ENCODE peak calls at places on chromosomes 2 and 18, in nine cellular contexts. V is coronary artery, E is bronchial epithelial cell, I is endothelial cell, H is RWPE1, J is tibial nerve, Y is fibroblast of villous mesenchyme, T is neural crest cell, S is cardiac fibroblast. Z is an unnamed sample.

GRCh38 chr2:183248866-183249567 is 124.8 kb downstream of the NUP35 start:
- DNase-seq in I (no peak), J (no peak), V (no peak), S (peak; percentile 67), H (peak; percentile 55), E (peak; percentile 70), Y (peak; percentile 27), T (no peak), Z (no peak)

GRCh38 chr2:237464757-237465391 is 22.2 kb upstream of the MLPH start:
- DNase-seq in H (no peak), I (no peak), E (no peak), J (no peak), Y (no peak), V (no peak), T (no peak), S (peak; percentile 53), Z (no peak)

GRCh38 chr2:46179037-46179621 is 118.1 kb upstream of the EPAS1 start:
- DNase-seq in J (peak; percentile 42), T (no peak), H (no peak), Y (peak; percentile 99), V (peak; percentile 84), S (peak; percentile 99), I (no peak), E (peak; percentile 66), Z (peak; percentile 12)

GRCh38 chr2:127537644-127538043 is 2.2 kb downstream of the MYO7B start:
- DNase-seq in J (no peak), Y (no peak), H (no peak), E (no peak), S (no peak), V (no peak), I (no peak), T (no peak), Z (no peak)

GRCh38 chr2:152200562-152201465 is 25.3 kb upstream of the STAM2 start:
- DNase-seq in J (peak; percentile 37), T (no peak), S (peak; percentile 98), V (peak; percentile 88), H (peak; percentile 94), Y (peak; percentile 97), I (no peak), E (peak; percentile 100), Z (peak; percentile 85)

GRCh38 chr18:36449451-36449850 is 151.9 kb downstream of the FHOD3 start:
- DNase-seq in E (no peak), J (no peak), V (no peak), T (no peak), S (no peak), Y (no peak), H (no peak), I (no peak), Z (no peak)

GRCh38 chr2:160703648-160704585 is 210.3 kb upstream of the RBMS1 start:
- DNase-seq in I (no peak), E (no peak), J (no peak), V (no peak), T (peak; percentile 44), Y (no peak), S (no peak), H (no peak), Z (no peak)

GRCh38 chr2:218017211-218018053 is 14.6 kb upstream of the TNS1 start:
- DNase-seq in S (no peak), V (no peak), T (no peak), J (no peak), I (no peak), H (no peak), E (no peak), Y (no peak), Z (peak; percentile 77)

GRCh38 chr2:28164280-28164801 is 228.3 kb upstream of the FOSL2 start:
- DNase-seq in S (peak; percentile 34), H (no peak), J (no peak), E (no peak), Y (peak; percentile 96), T (no peak), I (no peak), V (no peak), Z (no peak)

GRCh38 chr2:23497063-23497462 is 112.1 kb downstream of the KLHL29 start:
- DNase-seq in I (no peak), V (no peak), E (peak; percentile 78), Y (peak; percentile 12), S (peak; percentile 41), J (no peak), H (no peak), T (no peak), Z (no peak)

GRCh38 chr2:25251032-25251460 is 82.7 kb upstream of the POMC start:
- DNase-seq in T (no peak), S (no peak), J (no peak), I (no peak), H (no peak), E (peak; percentile 6), V (no peak), Y (no peak), Z (no peak)

GRCh38 chr18:79617521-79618500 is 61.8 kb upstream of the CTDP1 start:
- DNase-seq in V (no peak), I (peak; percentile 9), H (no peak), E (no peak), T (no peak), Y (no peak), S (no peak), J (no peak), Z (peak; percentile 68)

GRCh38 chr2:241894056-241894641 is 24.6 kb downstream of the RTP5 start:
- DNase-seq in J (peak; percentile 12), I (no peak), H (peak; percentile 75), T (no peak), E (peak; percentile 77), Y (no peak), S (no peak), V (peak; percentile 62), Z (peak; percentile 93)

GRCh38 chr2:45119855-45120254 is 110.6 kb upstream of the SIX2 start:
- DNase-seq in H (peak; percentile 62), S (peak; percentile 79), E (peak; percentile 96), T (no peak), Y (peak; percentile 76), J (no peak), I (no peak), V (no peak), Z (no peak)

GRCh38 chr2:202541137-202541536 is 93.6 kb upstream of the FAM117B start:
- DNase-seq in Y (no peak), T (no peak), E (no peak), H (no peak), S (no peak), V (no peak), I (no peak), J (no peak), Z (no peak)

GRCh38 chr2:127015106-127015910 is 91.6 kb downstream of the BIN1 start:
- DNase-seq in Y (no peak), J (no peak), I (no peak), S (peak; percentile 58), T (no peak), V (no peak), E (peak; percentile 31), H (no peak), Z (no peak)

DNA sequence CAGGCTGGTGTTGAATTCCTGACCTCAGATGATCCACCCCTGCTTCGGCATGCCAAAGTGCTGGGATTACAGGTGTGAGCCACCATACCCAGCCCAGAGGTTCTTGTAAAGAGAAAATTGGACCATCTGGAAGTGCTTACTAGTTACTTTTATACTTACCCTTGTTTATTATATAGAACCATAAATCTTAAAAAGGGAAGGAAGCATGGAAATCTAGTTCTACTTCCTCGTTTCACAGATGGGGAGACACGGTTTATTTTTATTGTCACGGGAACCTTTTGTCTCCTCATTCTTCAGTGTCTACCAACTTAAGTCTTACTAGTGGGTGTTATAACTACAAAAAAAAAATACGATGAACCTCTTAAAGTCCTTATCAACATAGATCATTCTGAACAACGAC is 45.8 kb upstream of the PDK1 start:
- DNase-seq in S (no peak), T (no peak), J (no peak), I (no peak), V (no peak), H (no peak), E (no peak), Y (no peak), Z (no peak)
- TF ChIP-seq CTCF in S (no peak), T (no peak), J (no peak), I (no peak), V (no peak), H (no peak), E (no peak), Y (no peak), Z (no peak)

GRCh38 chr2:173963323-173963816 is 1.8 kb downstream of the SP3 start:
- DNase-seq in S (peak; percentile 81), V (peak; percentile 81), Y (peak; percentile 81), H (peak; percentile 44), J (no peak), E (peak; percentile 67), T (peak; percentile 46), I (peak; percentile 60), Z (no peak)
- TF ChIP-seq CTCF in S (peak; percentile 32), V (no peak), Y (peak; percentile 41), H (no peak), J (peak; percentile 56), E (no peak), T (peak; percentile 65), I (peak; percentile 44), Z (peak; percentile 15)

GRCh38 chr2:143841935-143842334 is 678.0 kb downstream of the ZEB2 start:
- DNase-seq in V (no peak), J (no peak), E (no peak), I (no peak), S (peak; percentile 36), Y (peak; percentile 30), T (no peak), H (no peak), Z (no peak)
- TF ChIP-seq CTCF in V (no peak), J (no peak), E (no peak), I (no peak), S (no peak), Y (peak; percentile 20), T (peak; percentile 15), H (no peak), Z (no peak)

GRCh38 chr2:70548233-70548632 is 5.4 kb downstream of the TGFA start:
- DNase-seq in T (no peak), I (no peak), E (no peak), H (no peak), Y (no peak), V (no peak), J (no peak), S (no peak), Z (no peak)

GRCh38 chr2:70549064-70549710 is 4.4 kb downstream of the TGFA start:
- DNase-seq in H (no peak), V (no peak), T (no peak), S (no peak), Y (no peak), J (no peak), E (no peak), I (no peak), Z (no peak)

GRCh38 chr2:70552501-70553333 is 909 bp downstream of the TGFA start:
- DNase-seq in T (no peak), V (no peak), H (no peak), I (peak; percentile 34), J (no peak), E (peak; percentile 52), S (no peak), Y (no peak), Z (no peak)

GRCh38 chr2:70551156-70551555 is 2.5 kb downstream of the TGFA start:
- DNase-seq in J (no peak), Y (no peak), I (no peak), H (no peak), T (no peak), S (no peak), V (no peak), E (no peak), Z (no peak)

DNA sequence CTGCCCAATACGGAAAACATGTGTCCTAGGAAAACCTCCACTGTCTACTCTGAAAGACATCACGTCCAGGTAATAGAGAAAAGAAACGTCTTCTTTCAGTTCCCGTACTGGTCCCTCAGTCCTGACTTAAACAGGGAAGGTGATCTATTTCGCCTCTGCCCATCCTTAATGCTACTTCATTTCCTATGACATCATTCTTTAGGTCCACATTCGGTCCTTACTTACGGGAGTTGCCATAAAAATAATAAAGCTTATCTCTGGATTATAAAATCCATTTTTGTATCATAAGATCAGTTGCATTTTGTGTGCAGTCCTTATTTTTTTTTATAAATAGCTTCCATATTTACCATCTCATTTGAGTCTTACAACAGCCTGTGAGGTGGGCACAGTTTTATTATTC is 3.7 kb downstream of the TGFA start:
- DNase-seq in T (no peak), E (no peak), V (no peak), S (no peak), H (no peak), I (no peak), J (no peak), Y (no peak), Z (no peak)
- TF ChIP-seq CTCF in T (no peak), E (no peak), V (no peak), S (no peak), H (no peak), I (no peak), J (no peak), Y (no peak), Z (no peak)